ENCODE peak calls at places on chromosomes 5 and 9, in ten cellular contexts. F, N, L, S, R, V, Z, J, P and Y are unnamed samples.

GRCh38 chr9:3647652-3648051 is 121.9 kb upstream of the RFX3 start:
- DNase-seq in F (no peak), N (no peak), L (no peak), S (no peak), R (no peak), V (no peak), Z (no peak), J (no peak), P (no peak), Y (no peak)

GRCh38 chr9:135887021-135887507 is 20.3 kb downstream of the CAMSAP1 start:
- DNase-seq in F (no peak), N (no peak), L (peak), S (no peak), R (peak), V (no peak), Z (no peak), J (no peak), P (peak), Y (no peak)

GRCh38 chr5:1008451-1009358 is at the start of gene NKD2:
- DNase-seq in F (no peak), N (no peak), L (no peak), S (peak), R (peak), V (peak), Z (no peak), J (peak), P (peak), Y (peak)

GRCh38 chr9:23322392-23322791 is 503.6 kb downstream of the ELAVL2 start:
- DNase-seq in F (no peak), N (no peak), L (peak), S (no peak), R (no peak), V (no peak), Z (no peak), J (no peak), P (no peak), Y (no peak)

GRCh38 chr5:119630752-119631440 is 1.5 kb downstream of the FAM170A start:
- DNase-seq in F (no peak), N (no peak), L (no peak), S (no peak), R (no peak), V (no peak), Z (no peak), J (no peak), P (no peak), Y (no peak)

GRCh38 chr9:133460405-133461175 is 812 bp downstream of the CACFD1 start:
- DNase-seq in F (no peak), N (peak), L (no peak), S (peak), R (no peak), V (no peak), Z (peak), J (no peak), P (peak), Y (no peak)

GRCh38 chr5:10746711-10747110 is 14.3 kb downstream of the DAP start:
- DNase-seq in F (no peak), N (peak), L (peak), S (no peak), R (no peak), V (no peak), Z (peak), J (no peak), P (no peak), Y (no peak)

GRCh38 chr9:6184749-6185645 is 30.6 kb upstream of the IL33 start:
- DNase-seq in F (no peak), N (peak), L (no peak), S (no peak), R (peak), V (no peak), Z (no peak), J (peak), P (no peak), Y (no peak)

GRCh38 chr5:164298165-164298564 is 792.7 kb downstream of the MAT2B start:
- DNase-seq in F (no peak), N (no peak), L (no peak), S (no peak), R (no peak), V (no peak), Z (no peak), J (no peak), P (no peak), Y (no peak)

GRCh38 chr9:35675204-35675603 is 1.5 kb downstream of the CA9 start:
- DNase-seq in F (no peak), N (no peak), L (no peak), S (no peak), R (no peak), V (no peak), Z (no peak), J (peak), P (no peak), Y (no peak)

GRCh38 chr5:158123595-158123994 is 264.6 kb upstream of the CLINT1 start:
- DNase-seq in F (no peak), N (no peak), L (no peak), S (no peak), R (no peak), V (no peak), Z (no peak), J (no peak), P (no peak), Y (no peak)

GRCh38 chr5:143372187-143372829 is 31.2 kb downstream of the NR3C1 start:
- DNase-seq in F (no peak), N (no peak), L (no peak), S (no peak), R (no peak), V (no peak), Z (no peak), J (no peak), P (no peak), Y (no peak)

GRCh38 chr5:39072915-39073758 is 1.1 kb downstream of the RICTOR start:
- DNase-seq in F (peak), N (peak), L (peak), S (peak), R (peak), V (peak), Z (peak), J (peak), P (peak), Y (peak)

GRCh38 chr5:139649082-139649991 is 1.2 kb downstream of the CXXC5 start:
- DNase-seq in F (no peak), N (no peak), L (peak), S (no peak), R (peak), V (peak), Z (no peak), J (peak), P (no peak), Y (no peak)

GRCh38 chr9:14769235-14769580 is 46.7 kb upstream of the CER1 start:
- DNase-seq in F (no peak), N (no peak), L (peak), S (peak), R (no peak), V (no peak), Z (peak), J (no peak), P (no peak), Y (no peak)